ENCODE peak calls at places on chromosomes 3 and 15, in eight cellular contexts. Q is pancreas; K is fibroblast of lung; J is tibial nerve; M is sigmoid colon; H is esophagus squamous epithelium; G is CD4-positive, alpha-beta memory T cell; B is cardiac muscle cell. R is an unnamed sample.

GRCh38 chr3:129228891-129229585 is 20.4 kb upstream of the COPG1 start:
- DNase-seq in B (no peak), K (peak; percentile 73), H (no peak), J (no peak), Q (no peak), G (no peak), M (no peak), R (peak; percentile 55)

GRCh38 chr3:29381595-29381994 is 100.7 kb downstream of the RBMS3 start:
- DNase-seq in J (no peak), Q (no peak), K (no peak), H (no peak), M (no peak), B (no peak), G (no peak), R (no peak)

GRCh38 chr3:17954801-17955200 is 212.4 kb upstream of the TBC1D5 start:
- DNase-seq in B (no peak), J (no peak), G (no peak), Q (no peak), M (no peak), H (no peak), K (no peak), R (no peak)

GRCh38 chr3:144187531-144188230 is 216.1 kb downstream of the DIPK2A start:
- DNase-seq in Q (no peak), J (no peak), K (peak; percentile 77), G (no peak), H (no peak), M (no peak), B (no peak), R (no peak)

GRCh38 chr15:35279811-35280210 is 194.7 kb upstream of the NANOGP8 start:
- DNase-seq in G (no peak), Q (no peak), B (no peak), J (no peak), K (peak; percentile 6), H (no peak), M (no peak), R (no peak)

GRCh38 chr3:178112134-178112533 is 424.1 kb upstream of the KCNMB2 start:
- DNase-seq in J (no peak), B (no peak), K (no peak), M (no peak), G (no peak), Q (no peak), H (no peak), R (no peak)

GRCh38 chr3:39718674-39719595 is 90.5 kb upstream of the MYRIP start:
- DNase-seq in H (no peak), M (no peak), Q (no peak), J (no peak), G (no peak), B (no peak), K (no peak), R (no peak)

GRCh38 chr3:50423543-50423942 is 64.2 kb upstream of the TMEM115 start:
- DNase-seq in K (no peak), G (no peak), B (no peak), M (no peak), Q (no peak), J (no peak), H (no peak), R (no peak)

GRCh38 chr3:61563614-61564404 is 2.4 kb downstream of the PTPRG start:
- DNase-seq in M (no peak), B (peak; percentile 48), Q (no peak), K (no peak), G (no peak), J (peak; percentile 12), H (no peak), R (peak; percentile 57)

GRCh38 chr3:176159796-176160195 is 1037.5 kb downstream of the TBL1XR1 start:
- DNase-seq in H (no peak), G (no peak), K (no peak), M (no peak), J (no peak), B (no peak), Q (no peak), R (no peak)

GRCh38 chr3:148513066-148513671 is 184.5 kb upstream of the AGTR1 start:
- DNase-seq in K (peak; percentile 24), M (no peak), Q (no peak), B (no peak), G (no peak), J (no peak), H (no peak), R (no peak)

GRCh38 chr3:120147072-120147871 is 53.0 kb upstream of the GSK3B start:
- DNase-seq in J (no peak), B (no peak), Q (no peak), H (no peak), K (no peak), M (no peak), G (peak; percentile 60), R (no peak)

GRCh38 chr15:38624248-38625214 is 59.9 kb upstream of the RASGRP1 start:
- DNase-seq in M (no peak), Q (no peak), B (no peak), H (no peak), G (no peak), K (no peak), J (no peak), R (no peak)

GRCh38 chr15:61996056-61996635 is 64.1 kb downstream of the VPS13C start:
- DNase-seq in B (no peak), K (no peak), H (no peak), J (no peak), G (no peak), Q (no peak), M (no peak), R (no peak)

GRCh38 chr15:69031013-69032001 is 16.8 kb downstream of the NOX5 start:
- DNase-seq in B (peak; percentile 75), G (peak; percentile 6), K (peak; percentile 39), J (peak; percentile 7), M (no peak), Q (peak; percentile 21), H (no peak), R (peak; percentile 74)

DNA sequence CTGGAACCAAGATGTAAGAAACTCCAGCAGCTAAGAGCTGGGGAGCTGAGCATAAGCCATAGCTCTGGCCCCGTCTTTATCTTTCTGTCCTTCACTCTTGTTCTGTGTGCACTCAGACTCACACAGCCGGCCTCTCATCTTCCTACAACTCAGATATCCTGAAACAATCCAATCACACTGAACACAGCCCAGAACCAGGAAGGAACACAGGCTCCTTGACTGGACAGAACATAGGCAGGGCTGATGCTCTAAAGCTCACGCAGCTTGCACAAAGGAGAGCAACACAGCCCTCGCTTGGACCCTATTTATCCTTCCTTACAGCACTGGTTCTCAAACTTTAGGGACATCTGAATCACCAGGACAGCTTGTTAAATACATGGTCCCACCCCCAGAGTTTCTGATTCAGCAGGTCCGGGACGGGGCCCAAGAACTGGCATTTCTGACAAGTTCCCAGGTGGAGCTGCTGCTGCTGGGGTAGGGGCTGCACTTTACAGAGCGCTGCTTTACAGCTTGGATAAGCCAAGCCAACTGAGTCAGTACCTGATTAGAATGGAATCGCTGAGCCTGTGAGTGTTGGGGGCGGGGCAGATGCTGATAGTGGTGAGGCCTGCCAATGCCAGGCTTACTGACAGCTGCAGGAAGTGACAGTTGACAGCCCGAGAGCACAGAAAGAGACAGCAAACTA is 65.1 kb downstream of the MRPL46 start:
- DNase-seq in K (no peak), H (no peak), M (no peak), G (no peak), J (no peak), Q (no peak), B (peak; percentile 47), R (peak; percentile 51)
- H3K4me1 ChIP-seq in K (no peaks in the 10 kb centered on the region), H (no peaks in the 10 kb centered on the region), M (peaks cover 17% of the 10 kb centered on the region), G (no peaks in the 10 kb centered on the region), J (no peaks in the 10 kb centered on the region), Q (no peaks in the 10 kb centered on the region), B (peaks cover 29% of the 10 kb centered on the region), R (no peaks in the 10 kb centered on the region)

GRCh38 chr15:51846066-51846462 is 16.6 kb downstream of the TMOD3 start:
- DNase-seq in B (no peak), Q (no peak), H (no peak), G (no peak), J (no peak), M (no peak), K (no peak), R (no peak)
- H3K27ac ChIP-seq in B (no peak overlapping the region), Q (no peak overlapping the region), H (peak overlapping the region; percentile 84), G (no peak overlapping the region), J (peak overlapping the region; percentile 85), M (no peak overlapping the region), K (peak overlapping the region; percentile 59), R (peak overlapping the region; percentile 59)

GRCh38 chr15:74438206-74438605 is 4.4 kb upstream of the SEMA7A start:
- DNase-seq in M (no peak), B (no peak), Q (no peak), K (no peak), G (no peak), J (no peak), H (no peak), R (no peak)
- H3K4me3 ChIP-seq in M (no peak overlapping the region), B (no peak overlapping the region), Q (no peak overlapping the region), K (no peak overlapping the region), G (no peak overlapping the region), J (no peak overlapping the region), H (no peak overlapping the region), R (no peak overlapping the region)

GRCh38 chr3:155013427-155013826 is 66.7 kb upstream of the MME start:
- DNase-seq in K (no peak), B (no peak), J (no peak), Q (no peak), M (no peak), H (no peak), G (no peak), R (no peak)

GRCh38 chr3:155010416-155010815 is 69.7 kb upstream of the MME start:
- DNase-seq in B (peak; percentile 3), G (no peak), M (no peak), Q (no peak), J (no peak), H (no peak), K (no peak), R (no peak)

GRCh38 chr3:155015776-155016451 is 64.2 kb upstream of the MME start:
- DNase-seq in K (no peak), G (no peak), J (no peak), Q (no peak), H (no peak), B (no peak), M (no peak), R (no peak)

GRCh38 chr3:155014953-155015352 is 65.2 kb upstream of the MME start:
- DNase-seq in J (no peak), H (no peak), K (no peak), G (no peak), M (no peak), Q (no peak), B (no peak), R (no peak)

DNA sequence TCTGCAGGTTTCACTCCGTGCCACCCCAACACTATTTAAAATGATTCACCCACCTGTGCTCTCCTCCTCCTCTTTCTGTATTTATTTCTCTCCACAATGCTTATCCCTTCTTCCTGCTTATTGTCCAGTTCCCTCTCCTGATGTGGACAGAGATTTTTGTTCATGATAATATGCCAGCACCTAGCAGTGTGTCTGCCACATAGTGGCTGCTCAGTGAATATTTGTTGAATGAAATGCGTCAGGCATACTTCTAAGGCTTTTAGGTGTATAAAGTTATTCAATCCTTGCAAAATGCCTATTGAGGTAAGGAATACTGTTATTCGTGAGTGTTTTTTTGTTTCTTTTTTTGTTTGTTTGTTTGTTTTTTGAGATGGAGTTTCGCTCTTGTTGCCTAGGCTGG is 67.5 kb upstream of the MME start:
- DNase-seq in B (no peak), K (no peak), Q (no peak), G (no peak), H (no peak), J (no peak), M (no peak), R (no peak)
- H3K4me1 ChIP-seq in B (no peaks in the 10 kb centered on the region), K (no peaks in the 10 kb centered on the region), Q (no peaks in the 10 kb centered on the region), G (no peaks in the 10 kb centered on the region), H (no peaks in the 10 kb centered on the region), J (no peaks in the 10 kb centered on the region), M (no peaks in the 10 kb centered on the region), R (no peaks in the 10 kb centered on the region)

R was measured in right cardiac atrium.